ENCODE peak calls at places on chromosomes 12 and 14, in four cellular contexts. N, Y, I and T are unnamed samples.

GRCh38 chr12:116389990-116390655 is 112.6 kb upstream of the MED13L start:
- DNase-seq in Y (no peak), I (no peak), N (no peak), T (no peak)

GRCh38 chr14:105492966-105493871 is 2.2 kb downstream of the TEDC1 start:
- DNase-seq in I (no peak), N (peak; percentile 13), Y (peak; percentile 25), T (peak; percentile 10)

GRCh38 chr12:67590122-67590795 is 58.3 kb upstream of the DYRK2 start:
- DNase-seq in N (no peak), Y (no peak), I (no peak), T (no peak)

GRCh38 chr12:107670999-107671643 is 14.5 kb upstream of the PWP1 start:
- DNase-seq in Y (peak; percentile 86), N (no peak), I (peak; percentile 46), T (peak; percentile 65)

GRCh38 chr14:72892103-72892878 is 1.6 kb downstream of the DPF3 start:
- DNase-seq in N (no peak), I (no peak), Y (peak; percentile 43), T (peak; percentile 49)

GRCh38 chr14:34354556-34354955 is 107.5 kb downstream of the SPTSSA start:
- DNase-seq in Y (no peak), I (no peak), N (no peak), T (no peak)

GRCh38 chr14:24275524-24276139 is 4.2 kb upstream of the RABGGTA start:
- DNase-seq in I (no peak), N (no peak), Y (peak; percentile 59), T (no peak)

GRCh38 chr12:130044991-130045621 is 117.2 kb upstream of the FZD10 start:
- DNase-seq in Y (peak; percentile 78), N (no peak), I (no peak), T (no peak)

GRCh38 chr12:116759783-116760581 is 21.9 kb downstream of the RNFT2 start:
- DNase-seq in Y (peak; percentile 69), I (no peak), N (no peak), T (no peak)

GRCh38 chr12:117400912-117401311 is 39.5 kb upstream of the NOS1 start:
- DNase-seq in I (no peak), Y (no peak), N (no peak), T (no peak)

GRCh38 chr12:7269273-7269672 is 34.6 kb upstream of the ACSM4 start:
- DNase-seq in Y (no peak), I (no peak), N (no peak), T (no peak)

GRCh38 chr12:29614926-29615325 is 117.4 kb upstream of the OVCH1 start:
- DNase-seq in N (no peak), Y (no peak), I (no peak), T (no peak)

GRCh38 chr12:131231194-131231980 is 277.7 kb downstream of the ADGRD1 start:
- DNase-seq in Y (no peak), N (no peak), I (no peak), T (no peak)

GRCh38 chr14:42947991-42948390 is 1341.3 kb downstream of the LRFN5 start:
- DNase-seq in N (no peak), Y (no peak), I (no peak), T (no peak)

DNA sequence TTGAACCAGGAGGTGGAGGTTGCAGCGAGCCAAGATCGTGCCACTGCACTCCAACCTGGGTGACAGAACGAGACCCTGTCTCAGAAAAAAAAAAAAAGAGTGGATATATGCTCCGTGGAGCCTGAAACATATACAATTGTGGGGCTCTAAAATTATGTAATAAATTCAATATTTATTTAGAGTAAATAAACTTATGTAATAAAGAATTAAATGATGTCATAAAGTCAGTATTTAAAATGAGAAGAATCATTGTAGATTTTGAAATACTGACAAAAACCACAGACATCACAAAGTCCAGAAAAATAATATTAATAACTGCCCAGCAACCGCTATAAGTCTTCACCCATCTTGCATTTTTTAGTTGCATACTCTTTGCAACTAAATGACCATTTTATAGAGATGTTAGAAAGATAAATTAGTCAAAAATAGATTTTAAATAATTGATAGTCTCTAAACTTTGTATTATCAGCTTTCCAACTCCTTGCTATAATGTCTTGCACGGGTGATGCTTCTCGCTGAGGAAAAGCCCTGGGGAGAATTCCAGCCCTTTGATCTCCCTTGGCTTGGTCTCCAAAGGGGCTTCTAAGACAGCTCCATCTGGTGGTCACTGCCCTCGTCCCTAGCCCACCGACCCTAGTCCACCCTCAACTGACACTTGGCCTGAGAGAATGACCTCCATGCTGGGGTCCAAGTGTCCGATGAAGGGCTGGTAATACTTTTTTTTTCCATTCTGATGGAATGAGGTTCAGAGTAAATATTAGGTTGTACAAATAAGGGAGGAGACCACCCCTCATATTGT is 7.9 kb upstream of the TMBIM6 start:
- DNase-seq in Y (peak; percentile 64), N (no peak), I (no peak), T (no peak)
- TF ChIP-seq CTCF in Y (peak; percentile 53), N (no peak), I (no peak), T (no peak)

GRCh38 chr12:64678248-64678647 is 68.0 kb downstream of the RASSF3 start:
- DNase-seq in I (no peak), Y (no peak), N (no peak), T (no peak)
- TF ChIP-seq CTCF in I (no peak), Y (peak; percentile 55), N (no peak), T (peak; percentile 24)

DNA sequence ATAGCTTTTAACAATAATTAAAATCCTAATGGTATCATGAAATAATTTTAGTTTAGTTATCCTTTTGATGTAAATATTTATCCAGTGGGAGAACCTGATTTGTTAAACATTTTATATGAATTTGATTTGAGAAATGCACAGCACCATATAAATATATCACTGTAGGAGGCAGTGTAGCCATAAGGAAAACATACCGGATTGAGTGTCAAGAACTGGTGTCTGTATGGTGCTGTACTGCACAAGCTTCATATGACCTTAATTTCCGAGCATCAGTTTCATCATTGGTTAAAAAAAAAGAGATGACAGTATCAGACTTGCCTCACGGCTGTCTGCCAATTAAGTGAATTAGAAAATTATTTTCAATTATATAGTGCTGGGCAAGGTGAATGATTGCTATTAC is 72.0 kb downstream of the TMTC2 start:
- DNase-seq in N (no peak), I (no peak), Y (no peak), T (no peak)
- TF ChIP-seq CTCF in N (no peak), I (no peak), Y (no peak), T (no peak)

GRCh38 chr14:100679707-100680438 is 46.8 kb upstream of the DLK1 start:
- DNase-seq in Y (no peak), N (peak; percentile 59), I (no peak), T (no peak)
- TF ChIP-seq CTCF in Y (no peak), N (no peak), I (no peak), T (no peak)

GRCh38 chr12:122159879-122160278 is 14.1 kb downstream of the IL31 start:
- DNase-seq in Y (no peak), I (no peak), N (no peak), T (no peak)
- TF ChIP-seq CTCF in Y (peak; percentile 42), I (peak; percentile 16), N (no peak), T (peak; percentile 9)

DNA sequence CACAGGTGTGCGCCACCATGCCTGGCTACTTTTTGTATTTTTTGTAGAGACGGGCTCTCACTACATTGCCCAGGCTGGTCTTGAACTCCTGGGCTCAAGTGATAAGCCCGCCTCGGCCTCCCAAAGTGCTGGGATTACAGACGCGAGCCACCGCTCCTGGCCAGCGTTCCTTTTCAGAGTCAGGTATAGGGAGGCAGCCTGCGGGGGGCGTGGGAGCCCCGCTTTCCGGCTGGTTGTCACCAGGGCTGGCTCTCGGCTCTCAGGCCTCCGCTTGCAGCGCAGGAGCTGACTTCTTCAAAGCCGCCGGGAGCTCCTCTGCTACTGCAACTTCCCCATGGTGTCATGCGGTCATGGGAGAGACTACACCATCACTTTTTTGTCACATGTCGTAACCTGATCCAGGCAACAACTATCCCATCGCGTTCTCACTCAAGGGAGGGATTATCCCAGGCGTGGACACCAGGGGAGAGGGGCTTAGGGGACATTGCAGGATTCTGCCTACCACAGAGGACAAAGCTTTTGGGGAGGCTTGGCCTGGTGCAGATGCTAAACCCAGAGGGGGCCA is 129.4 kb downstream of the SCARB1 start:
- DNase-seq in I (no peak), N (no peak), Y (peak; percentile 94), T (no peak)
- TF ChIP-seq CTCF in I (no peak), N (no peak), Y (peak; percentile 65), T (no peak)